ENCODE peak calls at places on chromosomes 13 and 19, in six cellular contexts. V is A172; K is NCI-H187; C is tibial artery; X is stimulated activated naive CD8-positive, alpha-beta T cell treated with anti-CD3 and anti-CD28 coated beads, Interleukin-15, amount 100 ng/mL, for 72 hours; A is HS-5. F is an unnamed sample.

GRCh38 chr13:25727250-25727649 is 324.6 kb downstream of the SHISA2 start:
- DNase-seq in A (no peak), V (no peak), C (no peak), X (no peak), K (no peak), F (no peak)

GRCh38 chr13:99467764-99468163 is 33.5 kb upstream of the TM9SF2 start:
- DNase-seq in A (peak; percentile 26), K (no peak), C (no peak), X (no peak), V (peak; percentile 41), F (no peak)

GRCh38 chr13:111911141-111911720 is 155.7 kb upstream of the SOX1 start:
- DNase-seq in X (no peak), A (no peak), V (no peak), K (peak; percentile 20), C (peak; percentile 37), F (peak; percentile 54)

GRCh38 chr19:38527466-38528136 is 90.2 kb downstream of the MAP4K1 start:
- DNase-seq in K (no peak), V (no peak), A (no peak), C (no peak), X (no peak), F (no peak)

GRCh38 chr19:18165794-18166544 is 7.6 kb upstream of the IFI30 start:
- DNase-seq in C (no peak), K (no peak), V (no peak), X (no peak), A (no peak), F (no peak)

GRCh38 chr13:47831265-47831664 is 169.8 kb downstream of the SUCLA2 start:
- DNase-seq in X (no peak), K (no peak), V (no peak), C (no peak), A (no peak), F (no peak)

GRCh38 chr19:14434543-14435319 is 1.6 kb downstream of the PKN1 start:
- DNase-seq in X (peak; percentile 43), V (peak; percentile 98), K (no peak), C (peak; percentile 88), A (peak; percentile 36), F (peak; percentile 88)

GRCh38 chr13:71056581-71056980 is 810.4 kb downstream of the DACH1 start:
- DNase-seq in V (no peak), X (no peak), K (no peak), A (no peak), C (no peak), F (no peak)

GRCh38 chr19:2096543-2097329 is at the start of gene IZUMO4:
- DNase-seq in V (peak; percentile 93), C (peak; percentile 100), X (peak; percentile 100), K (peak; percentile 97), A (peak; percentile 68), F (peak; percentile 98)

GRCh38 chr13:52725302-52725701 is 14.3 kb downstream of the CNMD start:
- DNase-seq in X (no peak), V (no peak), A (no peak), C (no peak), K (no peak), F (no peak)

GRCh38 chr13:99395436-99395835 is 88.2 kb upstream of the GPR183 start:
- DNase-seq in K (no peak), A (no peak), V (no peak), C (peak; percentile 37), X (no peak), F (no peak)

GRCh38 chr13:79735228-79735627 is 254.3 kb downstream of the NDFIP2 start:
- DNase-seq in V (no peak), X (no peak), A (no peak), C (no peak), K (no peak), F (no peak)

GRCh38 chr19:40685563-40685962 is 4.9 kb downstream of the NUMBL start:
- DNase-seq in C (no peak), K (no peak), A (no peak), X (no peak), V (no peak), F (no peak)

GRCh38 chr19:44499559-44499958 is 763 bp downstream of the ZNF180 start:
- DNase-seq in V (no peak), X (peak; percentile 8), A (no peak), C (no peak), K (no peak), F (no peak)

GRCh38 chr19:1070931-1071791 is 4.2 kb downstream of the ARHGAP45 start:
- DNase-seq in X (no peak), K (no peak), A (no peak), C (no peak), V (no peak), F (no peak)

GRCh38 chr13:77267362-77267761 is 59.5 kb downstream of the MYCBP2 start:
- DNase-seq in K (no peak), A (no peak), C (no peak), X (no peak), V (no peak), F (no peak)

GRCh38 chr19:1855828-1856255 is 7.5 kb downstream of the KLF16 start:
- DNase-seq in K (no peak), A (no peak), V (no peak), X (peak; percentile 46), C (no peak), F (no peak)

GRCh38 chr13:36030670-36031331 is 100.4 kb downstream of the DCLK1 start:
- DNase-seq in X (no peak), V (peak; percentile 38), C (no peak), K (no peak), A (no peak), F (no peak)

GRCh38 chr13:94813920-94814500 is 101.7 kb upstream of the SOX21 start:
- DNase-seq in K (peak; percentile 85), V (no peak), X (no peak), C (no peak), A (no peak), F (no peak)

GRCh38 chr19:2385053-2385721 is 25.1 kb downstream of the TMPRSS9 start:
- DNase-seq in A (peak; percentile 48), X (no peak), V (peak; percentile 97), K (peak; percentile 88), C (no peak), F (no peak)

GRCh38 chr13:85512421-85512820 is 286.8 kb downstream of the SLITRK6 start:
- DNase-seq in V (no peak), C (no peak), X (no peak), A (no peak), K (no peak), F (no peak)

GRCh38 chr13:112720814-112721197 is 31.0 kb downstream of the ATP11A start:
- DNase-seq in V (no peak), X (no peak), C (no peak), A (no peak), K (no peak), F (no peak)

GRCh38 chr13:101514695-101515275 is 62.3 kb downstream of the ITGBL1 start:
- DNase-seq in C (no peak), A (no peak), X (no peak), V (peak; percentile 63), K (peak; percentile 62), F (no peak)

GRCh38 chr13:111153977-111154332 is 38.8 kb downstream of the ARHGEF7 start:
- DNase-seq in V (peak; percentile 22), K (no peak), A (no peak), X (no peak), C (peak; percentile 79), F (peak; percentile 81)

GRCh38 chr19:2661615-2662014 is 40.9 kb downstream of the GNG7 start:
- DNase-seq in X (no peak), V (peak; percentile 49), K (no peak), A (no peak), C (no peak), F (no peak)

GRCh38 chr13:85186646-85187045 is 612.6 kb downstream of the SLITRK6 start:
- DNase-seq in V (no peak), K (no peak), C (no peak), X (no peak), A (no peak), F (no peak)

GRCh38 chr19:16315825-16316505 is 8.7 kb upstream of the KLF2 start:
- DNase-seq in V (peak; percentile 80), A (peak; percentile 93), C (peak; percentile 78), X (no peak), K (no peak), F (peak; percentile 90)

GRCh38 chr19:3520166-3521103 is 14.3 kb downstream of the FZR1 start:
- DNase-seq in C (no peak), V (no peak), K (no peak), A (no peak), X (no peak), F (no peak)

GRCh38 chr19:14746891-14747290 is 31.5 kb downstream of the ADGRE2 start:
- DNase-seq in A (no peak), C (no peak), X (no peak), V (no peak), K (no peak), F (no peak)

GRCh38 chr13:30108913-30109237 is 198.5 kb downstream of the KATNAL1 start:
- DNase-seq in V (no peak), C (no peak), A (no peak), K (peak; percentile 26), X (no peak), F (no peak)

GRCh38 chr13:108508263-108508662 is 121.1 kb upstream of the MYO16 start:
- DNase-seq in A (no peak), V (no peak), C (no peak), X (no peak), K (no peak), F (no peak)

GRCh38 chr13:99895428-99895998 is 76.1 kb downstream of the ZIC5 start:
- DNase-seq in A (no peak), X (no peak), K (no peak), V (no peak), C (no peak), F (no peak)

GRCh38 chr13:50730496-50731171 is 112.9 kb downstream of the DLEU7 start:
- DNase-seq in X (no peak), A (no peak), K (no peak), C (no peak), V (no peak), F (no peak)

GRCh38 chr13:113488283-113488682 is 2.2 kb downstream of the DCUN1D2 start:
- DNase-seq in V (no peak), X (no peak), C (no peak), K (no peak), A (no peak), F (no peak)

GRCh38 chr13:89402211-89402610 is 1731.0 kb downstream of the SLITRK5 start:
- DNase-seq in C (no peak), X (no peak), K (no peak), A (no peak), V (no peak), F (no peak)

GRCh38 chr13:99796175-99796819 is 175.3 kb downstream of the ZIC5 start:
- DNase-seq in V (peak; percentile 47), X (peak; percentile 14), K (no peak), A (no peak), C (no peak), F (no peak)

GRCh38 chr13:100409132-100409531 is 179.5 kb downstream of the GGACT start:
- DNase-seq in V (no peak), A (no peak), K (no peak), C (no peak), X (no peak), F (no peak)